ENCODE peak calls at places on chromosomes 1 and 21, in six cellular contexts. One of them, this sample, is unnamed.
A peak's percentile ranks its signal among the peaks of the same experiment; 100 is the strongest.

GRCh38 chr1:172699111-172699510 is 40.2 kb downstream of the FASLG start:
- DNase-seq in AG09319: no peak
- DNase-seq in cardiac fibroblast: peak; percentile 56
- DNase-seq in sigmoid colon: no peak
- DNase-seq in body of pancreas: no peak
- DNase-seq in AG10803: peak; percentile 19
- DNase-seq in this sample: peak; percentile 64

GRCh38 chr1:55609630-55610029 is 394.5 kb upstream of the USP24 start:
- DNase-seq in AG09319: no peak
- DNase-seq in cardiac fibroblast: no peak
- DNase-seq in sigmoid colon: no peak
- DNase-seq in body of pancreas: no peak
- DNase-seq in AG10803: no peak
- DNase-seq in this sample: no peak

GRCh38 chr1:10677508-10678364 is 118.7 kb downstream of the CASZ1 start:
- DNase-seq in AG09319: no peak
- DNase-seq in cardiac fibroblast: no peak
- DNase-seq in sigmoid colon: peak; percentile 90
- DNase-seq in body of pancreas: peak; percentile 65
- DNase-seq in AG10803: no peak
- DNase-seq in this sample: no peak

GRCh38 chr1:164380893-164381292 is 178.1 kb upstream of the PBX1 start:
- DNase-seq in AG09319: no peak
- DNase-seq in cardiac fibroblast: peak; percentile 3
- DNase-seq in sigmoid colon: no peak
- DNase-seq in body of pancreas: peak; percentile 16
- DNase-seq in AG10803: peak; percentile 42
- DNase-seq in this sample: no peak

GRCh38 chr21:34965200-34966174 is 83.6 kb downstream of the RUNX1 start:
- DNase-seq in AG09319: no peak
- DNase-seq in cardiac fibroblast: peak; percentile 19
- DNase-seq in sigmoid colon: no peak
- DNase-seq in body of pancreas: no peak
- DNase-seq in AG10803: peak; percentile 69
- DNase-seq in this sample: no peak

GRCh38 chr21:25025596-25025995 is 581.7 kb downstream of the MRPL39 start:
- DNase-seq in AG09319: no peak
- DNase-seq in cardiac fibroblast: no peak
- DNase-seq in sigmoid colon: no peak
- DNase-seq in body of pancreas: no peak
- DNase-seq in AG10803: no peak
- DNase-seq in this sample: peak; percentile 10

GRCh38 chr1:63688302-63688701 is 85.5 kb upstream of the ROR1 start:
- DNase-seq in AG09319: no peak
- DNase-seq in cardiac fibroblast: peak; percentile 74
- DNase-seq in sigmoid colon: no peak
- DNase-seq in body of pancreas: no peak
- DNase-seq in AG10803: peak; percentile 82
- DNase-seq in this sample: no peak

GRCh38 chr1:115170972-115171392 is 81.7 kb upstream of the TSPAN2 start:
- DNase-seq in AG09319: no peak
- DNase-seq in cardiac fibroblast: peak; percentile 46
- DNase-seq in sigmoid colon: no peak
- DNase-seq in body of pancreas: no peak
- DNase-seq in AG10803: peak; percentile 98
- DNase-seq in this sample: no peak

GRCh38 chr1:13968361-13968760 is 268.4 kb downstream of the PRDM2 start:
- DNase-seq in AG09319: no peak
- DNase-seq in cardiac fibroblast: no peak
- DNase-seq in sigmoid colon: no peak
- DNase-seq in body of pancreas: no peak
- DNase-seq in AG10803: no peak
- DNase-seq in this sample: no peak

GRCh38 chr1:13970631-13971247 is 270.8 kb downstream of the PRDM2 start:
- DNase-seq in AG09319: no peak
- DNase-seq in cardiac fibroblast: no peak
- DNase-seq in sigmoid colon: no peak
- DNase-seq in body of pancreas: no peak
- DNase-seq in AG10803: no peak
- DNase-seq in this sample: no peak

GRCh38 chr1:13967707-13968106 is 267.7 kb downstream of the PRDM2 start:
- DNase-seq in AG09319: no peak
- DNase-seq in cardiac fibroblast: no peak
- DNase-seq in sigmoid colon: no peak
- DNase-seq in body of pancreas: no peak
- DNase-seq in AG10803: no peak
- DNase-seq in this sample: no peak

GRCh38 chr1:13964768-13965167 is 264.8 kb downstream of the PRDM2 start:
- DNase-seq in AG09319: no peak
- DNase-seq in cardiac fibroblast: no peak
- DNase-seq in sigmoid colon: no peak
- DNase-seq in body of pancreas: no peak
- DNase-seq in AG10803: no peak
- DNase-seq in this sample: no peak

DNA sequence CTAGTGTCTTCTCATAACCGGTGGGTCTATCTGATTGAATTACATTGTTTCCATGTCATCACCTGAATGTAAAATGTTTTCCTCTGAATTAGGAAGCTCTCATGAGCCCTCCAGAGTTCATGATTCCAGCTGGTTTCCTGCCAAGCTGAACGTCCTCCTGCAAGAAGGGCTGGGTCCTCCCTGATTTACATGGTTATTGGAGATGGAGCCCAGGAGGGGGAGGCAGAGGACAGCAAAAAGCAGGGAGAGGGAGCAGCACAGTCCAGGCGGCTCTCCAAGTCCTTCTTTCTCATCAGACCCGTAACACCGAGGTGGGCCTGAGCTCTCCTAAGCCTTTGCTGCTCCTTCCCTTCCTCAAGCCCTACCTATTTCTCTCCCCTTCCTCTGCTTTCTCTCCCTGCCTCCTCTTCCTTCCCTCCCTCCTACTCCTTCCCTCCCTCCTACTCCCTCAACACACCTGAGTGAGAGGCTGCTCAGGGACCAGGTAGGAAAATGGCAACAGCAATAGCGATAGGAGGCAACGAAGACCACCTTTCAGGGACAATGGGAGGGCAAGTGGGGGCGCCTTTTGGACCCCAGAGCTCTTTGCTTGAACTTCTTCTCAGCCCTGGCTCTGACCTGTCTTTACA is 265.9 kb downstream of the PRDM2 start:
- DNase-seq in AG09319: no peak
- DNase-seq in cardiac fibroblast: peak; percentile 87
- DNase-seq in sigmoid colon: peak; percentile 82
- DNase-seq in body of pancreas: peak; percentile 56
- DNase-seq in AG10803: peak; percentile 57
- DNase-seq in this sample: peak; percentile 52
- TF ChIP-seq CTCF in AG09319: peak; percentile 45
- TF ChIP-seq CTCF in cardiac fibroblast: peak; percentile 51
- TF ChIP-seq CTCF in sigmoid colon: peak; percentile 35
- TF ChIP-seq CTCF in body of pancreas: no peak
- TF ChIP-seq CTCF in AG10803: peak; percentile 65
- TF ChIP-seq CTCF in this sample: peak; percentile 21

GRCh38 chr1:31640964-31641363 is 3.7 kb downstream of the PEF1 start:
- DNase-seq in AG09319: no peak
- DNase-seq in cardiac fibroblast: no peak
- DNase-seq in sigmoid colon: no peak
- DNase-seq in body of pancreas: no peak
- DNase-seq in AG10803: no peak
- DNase-seq in this sample: no peak

GRCh38 chr1:31639543-31639942 is 5.1 kb downstream of the PEF1 start:
- DNase-seq in AG09319: no peak
- DNase-seq in cardiac fibroblast: peak; percentile 61
- DNase-seq in sigmoid colon: no peak
- DNase-seq in body of pancreas: no peak
- DNase-seq in AG10803: peak; percentile 79
- DNase-seq in this sample: peak; percentile 58

GRCh38 chr1:31642366-31642765 is 2.3 kb downstream of the PEF1 start:
- DNase-seq in AG09319: no peak
- DNase-seq in cardiac fibroblast: no peak
- DNase-seq in sigmoid colon: no peak
- DNase-seq in body of pancreas: no peak
- DNase-seq in AG10803: no peak
- DNase-seq in this sample: no peak

GRCh38 chr1:31637915-31638673 is 6.6 kb downstream of the PEF1 start:
- DNase-seq in AG09319: no peak
- DNase-seq in cardiac fibroblast: no peak
- DNase-seq in sigmoid colon: no peak
- DNase-seq in body of pancreas: no peak
- DNase-seq in AG10803: no peak
- DNase-seq in this sample: no peak

GRCh38 chr1:31640179-31640578 is 4.5 kb downstream of the PEF1 start:
- DNase-seq in AG09319: no peak
- DNase-seq in cardiac fibroblast: no peak
- DNase-seq in sigmoid colon: no peak
- DNase-seq in body of pancreas: no peak
- DNase-seq in AG10803: no peak
- DNase-seq in this sample: no peak
- TF ChIP-seq CTCF in AG09319: no peak
- TF ChIP-seq CTCF in cardiac fibroblast: no peak
- TF ChIP-seq CTCF in sigmoid colon: no peak
- TF ChIP-seq CTCF in body of pancreas: no peak
- TF ChIP-seq CTCF in AG10803: no peak
- TF ChIP-seq CTCF in this sample: no peak

GRCh38 chr1:53995683-53996082 is 22.3 kb downstream of the LDLRAD1 start:
- DNase-seq in AG09319: no peak
- DNase-seq in cardiac fibroblast: no peak
- DNase-seq in sigmoid colon: no peak
- DNase-seq in body of pancreas: no peak
- DNase-seq in AG10803: no peak
- DNase-seq in this sample: no peak

GRCh38 chr1:53986458-53986857 is 31.5 kb downstream of the LDLRAD1 start:
- DNase-seq in AG09319: no peak
- DNase-seq in cardiac fibroblast: no peak
- DNase-seq in sigmoid colon: no peak
- DNase-seq in body of pancreas: no peak
- DNase-seq in AG10803: no peak
- DNase-seq in this sample: no peak

GRCh38 chr1:53987880-53988279 is 30.1 kb downstream of the LDLRAD1 start:
- DNase-seq in AG09319: no peak
- DNase-seq in cardiac fibroblast: no peak
- DNase-seq in sigmoid colon: no peak
- DNase-seq in body of pancreas: no peak
- DNase-seq in AG10803: no peak
- DNase-seq in this sample: no peak

GRCh38 chr1:53998223-53998622 is 19.8 kb downstream of the LDLRAD1 start:
- DNase-seq in AG09319: no peak
- DNase-seq in cardiac fibroblast: no peak
- DNase-seq in sigmoid colon: no peak
- DNase-seq in body of pancreas: no peak
- DNase-seq in AG10803: no peak
- DNase-seq in this sample: no peak

DNA sequence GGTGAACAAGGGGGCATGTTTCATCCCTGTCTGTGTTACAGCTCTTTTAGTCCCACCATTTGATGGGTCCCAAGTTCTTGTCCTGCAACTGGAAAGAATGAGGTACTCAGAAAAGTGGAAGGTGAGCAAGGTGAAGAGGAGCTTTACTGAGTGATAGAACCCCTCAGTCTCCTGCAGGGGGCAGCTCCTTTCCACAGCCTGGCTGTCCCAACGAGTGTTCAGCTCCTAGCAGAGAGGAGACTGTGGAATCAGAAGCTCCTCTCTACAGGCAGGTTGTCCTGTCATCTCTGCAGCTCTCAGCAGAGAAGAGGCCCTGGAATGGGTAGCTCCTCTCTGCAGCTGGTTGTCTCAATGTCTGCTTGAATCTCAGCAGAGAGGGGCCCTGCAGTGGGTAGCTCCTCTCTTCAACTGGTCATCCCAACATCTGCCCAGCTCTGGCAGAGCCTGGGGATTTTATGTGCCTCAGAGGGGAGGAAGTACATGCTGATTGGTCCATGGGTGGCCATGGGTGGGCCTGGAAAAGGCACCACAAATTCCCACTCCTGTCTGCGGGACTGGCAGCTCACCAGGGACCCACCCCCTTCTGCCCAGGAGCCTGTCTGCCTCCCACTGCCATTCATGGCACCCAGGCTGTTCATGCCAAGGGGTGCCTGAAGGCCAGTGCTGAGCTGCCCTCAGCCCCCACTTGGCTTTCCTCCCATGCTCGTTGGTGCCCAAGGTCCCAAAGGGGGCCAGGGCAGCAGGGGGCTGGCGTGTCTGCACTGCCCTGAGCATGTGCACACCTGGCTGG is 25.7 kb downstream of the LDLRAD1 start:
- DNase-seq in AG09319: no peak
- DNase-seq in cardiac fibroblast: no peak
- DNase-seq in sigmoid colon: no peak
- DNase-seq in body of pancreas: no peak
- DNase-seq in AG10803: no peak
- DNase-seq in this sample: no peak
- TF ChIP-seq CTCF in AG09319: no peak
- TF ChIP-seq CTCF in cardiac fibroblast: peak; percentile 38
- TF ChIP-seq CTCF in sigmoid colon: no peak
- TF ChIP-seq CTCF in body of pancreas: no peak
- TF ChIP-seq CTCF in AG10803: peak; percentile 16
- TF ChIP-seq CTCF in this sample: no peak

GRCh38 chr21:41169258-41169576 is 1.3 kb downstream of the BACE2 start:
- DNase-seq in AG09319: no peak
- DNase-seq in cardiac fibroblast: no peak
- DNase-seq in sigmoid colon: no peak
- DNase-seq in body of pancreas: no peak
- DNase-seq in AG10803: no peak
- DNase-seq in this sample: no peak

GRCh38 chr21:41166947-41167346 is 1.0 kb upstream of the BACE2 start:
- DNase-seq in AG09319: no peak
- DNase-seq in cardiac fibroblast: peak; percentile 5
- DNase-seq in sigmoid colon: peak; percentile 84
- DNase-seq in body of pancreas: peak; percentile 48
- DNase-seq in AG10803: no peak
- DNase-seq in this sample: no peak

GRCh38 chr21:41168391-41169257 is 664 bp downstream of the BACE2 start:
- DNase-seq in AG09319: no peak
- DNase-seq in cardiac fibroblast: peak; percentile 69
- DNase-seq in sigmoid colon: peak; percentile 90
- DNase-seq in body of pancreas: peak; percentile 66
- DNase-seq in AG10803: peak; percentile 66
- DNase-seq in this sample: no peak

GRCh38 chr21:41169701-41170100 is 1.7 kb downstream of the BACE2 start:
- DNase-seq in AG09319: no peak
- DNase-seq in cardiac fibroblast: peak; percentile 2
- DNase-seq in sigmoid colon: no peak
- DNase-seq in body of pancreas: no peak
- DNase-seq in AG10803: no peak
- DNase-seq in this sample: no peak

DNA sequence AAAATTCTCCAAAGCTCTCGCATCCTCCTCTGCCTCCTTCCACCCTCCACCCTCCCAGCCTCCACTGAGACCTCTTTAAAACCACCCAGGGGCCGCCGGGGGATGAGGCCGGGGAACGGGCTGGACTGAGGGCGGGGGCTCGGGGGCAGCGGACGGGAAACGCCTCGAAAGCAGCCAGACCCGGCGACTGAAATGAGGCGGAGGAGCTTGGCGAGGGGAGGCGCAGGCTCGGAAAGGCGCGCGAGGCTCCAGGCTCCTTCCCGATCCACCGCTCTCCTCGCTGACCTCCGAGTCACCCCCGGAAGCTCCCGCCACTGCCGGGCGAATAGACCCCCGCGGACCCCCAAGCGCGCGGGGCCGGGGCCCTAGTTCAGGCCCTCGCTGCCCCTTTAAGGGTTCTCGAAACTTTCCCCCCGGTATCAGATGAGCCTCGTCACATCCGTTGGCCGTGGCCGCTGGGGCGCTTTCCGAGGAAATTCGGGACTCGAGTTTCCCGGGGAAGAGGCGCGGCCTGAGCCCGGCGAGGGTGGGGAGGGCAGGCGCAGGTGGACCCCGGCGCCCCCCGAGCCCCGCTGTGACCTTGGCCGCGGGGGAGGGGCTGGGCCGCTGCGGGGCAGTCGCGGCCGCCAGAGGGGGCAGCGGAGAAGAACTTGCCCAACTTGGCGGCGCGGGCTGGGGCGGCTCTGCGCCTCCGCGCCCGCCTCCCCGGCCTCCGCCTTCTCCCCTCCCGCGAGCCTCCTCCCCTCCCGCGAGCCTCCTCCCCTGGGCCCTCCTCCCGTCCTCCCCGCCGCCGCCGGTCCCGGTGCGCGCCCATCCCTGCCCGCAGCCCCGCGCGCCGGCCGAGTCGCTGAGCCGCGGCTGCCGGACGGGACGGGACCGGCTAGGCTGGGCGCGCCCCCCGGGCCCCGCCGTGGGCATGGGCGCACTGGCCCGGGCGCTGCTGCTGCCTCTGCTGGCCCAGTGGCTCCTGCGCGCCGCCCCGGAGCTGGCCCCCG is at the start of gene BACE2:
- DNase-seq in AG09319: peak; percentile 52
- DNase-seq in cardiac fibroblast: peak; percentile 87
- DNase-seq in sigmoid colon: peak; percentile 93
- DNase-seq in body of pancreas: peak; percentile 87
- DNase-seq in AG10803: peak; percentile 79
- DNase-seq in this sample: no peak
- TF ChIP-seq CTCF in AG09319: peak; percentile 39
- TF ChIP-seq CTCF in cardiac fibroblast: peak; percentile 32
- TF ChIP-seq CTCF in sigmoid colon: peak; percentile 61
- TF ChIP-seq CTCF in body of pancreas: peak; percentile 41
- TF ChIP-seq CTCF in AG10803: peak; percentile 34
- TF ChIP-seq CTCF in this sample: no peak

This sample was measured in NB4.